ENCODE peak calls at places on chromosomes 16 and 17, in ten cellular contexts. S is H9, C is uterus, L is transverse colon, P is left lung, A is adrenal gland, H is tibial nerve, Y is mesenchymal stem cell, Z is MM.1S, R is ovary. F is an unnamed sample. For H3K27me3, H3K4me1 and H3K9me3, the result is how much of the 10 kb centered on the place peaks cover.

GRCh38 chr16:50664270-50664669 is 16.8 kb downstream of the SNX20 start:
- DNase-seq in S (no peak), C (no peak), L (no peak), P (no peak), A (no peak), H (no peak), Y (no peak), Z (no peak), R (no peak), F (no peak)

GRCh38 chr16:27429981-27430441 is 28.0 kb downstream of the IL21R start:
- DNase-seq in S (peak), C (no peak), L (no peak), P (no peak), A (no peak), H (no peak), Y (no peak), Z (no peak), R (no peak), F (peak)

GRCh38 chr16:28491080-28491969 is 549 bp downstream of the CLN3 start:
- DNase-seq in S (peak), C (peak), L (peak), P (peak), A (peak), H (no peak), Y (peak), Z (peak), R (peak), F (peak)

GRCh38 chr17:77666881-77667395 is 291.6 kb upstream of the TNRC6C start:
- DNase-seq in S (no peak), C (no peak), L (peak), P (no peak), A (no peak), H (no peak), Y (no peak), Z (peak), R (no peak), F (no peak)

GRCh38 chr17:40058151-40058784 is 4.1 kb upstream of the MED24 start:
- DNase-seq in S (no peak), C (no peak), L (no peak), P (no peak), A (no peak), H (no peak), Y (peak), Z (no peak), R (no peak), F (no peak)

GRCh38 chr17:58632324-58633314 is 59.2 kb downstream of the TEX14 start:
- DNase-seq in S (no peak), C (no peak), L (no peak), P (no peak), A (peak), H (no peak), Y (no peak), Z (no peak), R (no peak), F (no peak)

GRCh38 chr17:54968954-54969400 is 412 bp downstream of the STXBP4 start:
- DNase-seq in S (no peak), C (no peak), L (peak), P (peak), A (peak), H (no peak), Y (peak), Z (no peak), R (no peak), F (no peak)

GRCh38 chr16:1579214-1579613 is 32.7 kb downstream of the IFT140 start:
- DNase-seq in S (no peak), C (no peak), L (no peak), P (peak), A (no peak), H (no peak), Y (no peak), Z (no peak), R (no peak), F (no peak)

GRCh38 chr17:56756536-56756935 is 77.2 kb downstream of the C17orf67 start:
- DNase-seq in S (no peak), C (no peak), L (no peak), P (no peak), A (no peak), H (no peak), Y (peak), Z (no peak), R (no peak), F (no peak)

GRCh38 chr17:15262291-15263205 is 2.6 kb downstream of the PMP22 start:
- DNase-seq in S (peak), C (peak), L (peak), P (peak), A (peak), H (peak), Y (peak), Z (no peak), R (peak), F (peak)

GRCh38 chr17:15261818-15262290 is 3.3 kb downstream of the PMP22 start:
- DNase-seq in S (peak), C (no peak), L (peak), P (no peak), A (no peak), H (no peak), Y (peak), Z (no peak), R (peak), F (no peak)

GRCh38 chr17:15264542-15264941 is 584 bp downstream of the PMP22 start:
- DNase-seq in S (peak), C (no peak), L (peak), P (peak), A (no peak), H (no peak), Y (no peak), Z (no peak), R (peak), F (peak)

GRCh38 chr17:15263680-15264079 is 1.4 kb downstream of the PMP22 start:
- DNase-seq in S (peak), C (no peak), L (no peak), P (no peak), A (no peak), H (no peak), Y (no peak), Z (no peak), R (no peak), F (no peak)

DNA sequence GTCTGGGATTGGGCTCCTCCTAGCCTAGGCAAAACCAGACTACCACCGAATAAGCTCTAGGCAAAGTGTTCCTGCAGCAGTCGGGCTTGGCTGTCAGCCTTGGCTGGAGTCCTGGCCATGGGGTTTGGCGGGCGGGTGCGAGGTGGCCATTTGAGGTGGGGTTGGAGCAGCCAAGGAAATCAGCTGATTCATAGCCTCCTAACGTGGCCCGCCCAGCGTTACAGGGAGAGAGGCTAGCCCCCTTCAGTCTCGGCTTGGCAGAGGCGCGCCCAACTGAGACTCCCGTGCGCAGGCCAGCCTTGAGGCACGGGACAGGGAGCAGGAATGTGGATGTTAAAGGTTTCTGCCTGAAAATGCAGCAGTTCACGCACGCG is 1.9 kb downstream of the PMP22 start:
- DNase-seq in S (no peak), C (peak), L (peak), P (no peak), A (peak), H (peak), Y (peak), Z (no peak), R (peak), F (peak)
- H3K27me3 ChIP-seq in S (under half), C (under half), L (under half), P (under half), A (under half), H (under half), Y (under half), Z (under half), R (under half), F (under half)

DNA sequence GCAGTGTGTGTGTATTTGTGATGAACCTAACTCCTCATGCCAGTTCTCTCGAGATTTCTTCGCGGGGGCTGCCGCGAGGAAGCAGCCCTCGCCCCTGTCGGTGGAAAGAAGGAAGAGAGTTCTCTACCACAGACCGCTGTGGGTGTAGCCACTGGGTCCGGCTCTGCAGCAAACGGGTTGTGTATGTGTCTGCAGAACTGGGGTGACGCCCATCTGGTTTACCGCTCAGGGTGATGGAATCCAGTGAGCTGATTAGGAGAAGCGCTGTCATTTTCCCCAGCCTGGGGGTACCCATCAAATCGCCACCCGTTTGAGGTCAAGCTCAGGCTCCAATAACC is 7.7 kb downstream of the CORO6 start:
- DNase-seq in S (no peak), C (peak), L (peak), P (peak), A (no peak), H (no peak), Y (peak), Z (no peak), R (no peak), F (no peak)
- H3K4me1 ChIP-seq in S (under half), C (under half), L (under half), P (half or more), A (under half), H (half or more), Y (half or more), Z (under half), R (under half), F (under half)

DNA sequence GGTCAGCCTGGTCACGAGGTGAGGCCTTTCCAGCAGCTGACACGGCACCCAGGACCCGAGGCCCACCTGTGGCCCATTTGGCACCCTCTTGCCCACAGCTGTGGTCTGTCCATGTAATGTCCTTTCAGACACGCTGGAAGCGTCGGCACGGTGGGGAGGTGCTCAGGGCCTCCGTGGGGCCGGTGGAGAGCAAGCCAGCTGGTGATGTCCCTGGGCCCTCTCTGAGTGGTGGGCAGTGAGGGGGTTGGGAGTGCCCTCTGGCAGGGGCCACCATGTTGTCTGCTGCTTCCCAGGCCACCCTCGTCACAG is 97.3 kb upstream of the ZNF469 start:
- DNase-seq in S (no peak), C (no peak), L (no peak), P (peak), A (no peak), H (no peak), Y (no peak), Z (no peak), R (no peak), F (no peak)
- H3K9me3 ChIP-seq in S (under half), C (under half), L (under half), P (under half), A (under half), H (under half), Y (under half), Z (under half), R (under half), F (under half)

GRCh38 chr16:87598431-87598830 is 3.9 kb upstream of the JPH3 start:
- DNase-seq in S (no peak), C (no peak), L (no peak), P (no peak), A (no peak), H (no peak), Y (no peak), Z (no peak), R (no peak), F (no peak)
- H3K27me3 ChIP-seq in S (under half), C (under half), L (half or more), P (under half), A (under half), H (under half), Y (half or more), Z (under half), R (under half), F (under half)

GRCh38 chr17:8153957-8154607 is 1.9 kb upstream of the PER1 start:
- DNase-seq in S (peak), C (peak), L (peak), P (peak), A (peak), H (peak), Y (peak), Z (no peak), R (peak), F (peak)
- H3K4me1 ChIP-seq in S (under half), C (under half), L (under half), P (half or more), A (under half), H (under half), Y (under half), Z (under half), R (under half), F (under half)

GRCh38 chr17:82946081-82946480 is 106.3 kb upstream of the ZNF750 start:
- DNase-seq in S (no peak), C (no peak), L (no peak), P (no peak), A (no peak), H (no peak), Y (no peak), Z (no peak), R (no peak), F (no peak)
- H3K9me3 ChIP-seq in S (half or more), C (under half), L (under half), P (under half), A (under half), H (under half), Y (half or more), Z (under half), R (under half), F (under half)

F was measured in pancreas.